ENCODE peak calls at places on chromosomes 4 and X, in six cellular contexts. One of them, this sample, is unnamed.

GRCh38 chr4:147732516-147733193 is 767 bp downstream of the ARHGAP10 start:
- DNase-seq in K562: peak
- DNase-seq in HepG2: no peak
- DNase-seq in WTC11: peak
- DNase-seq in HCT116: no peak
- DNase-seq in H1: peak
- DNase-seq in this sample: no peak

GRCh38 chr4:92050875-92051274 is 252.9 kb upstream of the GRID2 start:
- DNase-seq in WTC11: no peak
- DNase-seq in K562: no peak
- DNase-seq in HepG2: no peak
- DNase-seq in HCT116: no peak
- DNase-seq in H1: no peak
- DNase-seq in this sample: no peak

GRCh38 chr4:24912252-24913098 is at the start of gene CCDC149:
- DNase-seq in HCT116: peak
- DNase-seq in K562: peak
- DNase-seq in WTC11: peak
- DNase-seq in H1: peak
- DNase-seq in HepG2: peak
- DNase-seq in this sample: no peak

GRCh38 chrX:54978448-54978847 is 15.5 kb downstream of the PFKFB1 start:
- DNase-seq in HCT116: no peak
- DNase-seq in HepG2: peak
- DNase-seq in WTC11: no peak
- DNase-seq in H1: no peak
- DNase-seq in K562: no peak
- DNase-seq in this sample: no peak

GRCh38 chrX:15956684-15957083 is 102.1 kb upstream of the AP1S2 start:
- DNase-seq in HepG2: no peak
- DNase-seq in K562: no peak
- DNase-seq in H1: no peak
- DNase-seq in HCT116: no peak
- DNase-seq in WTC11: no peak
- DNase-seq in this sample: no peak

GRCh38 chr4:24896977-24897376 is 15.9 kb downstream of the CCDC149 start:
- DNase-seq in H1: no peak
- DNase-seq in WTC11: no peak
- DNase-seq in K562: no peak
- DNase-seq in HepG2: no peak
- DNase-seq in HCT116: no peak
- DNase-seq in this sample: no peak

GRCh38 chrX:19709812-19710518 is 177.4 kb downstream of the SH3KBP1 start:
- DNase-seq in HCT116: peak
- DNase-seq in K562: no peak
- DNase-seq in WTC11: no peak
- DNase-seq in HepG2: no peak
- DNase-seq in H1: no peak
- DNase-seq in this sample: no peak

GRCh38 chr4:75557696-75558095 is 1.8 kb downstream of the ODAPH start:
- DNase-seq in K562: no peak
- DNase-seq in WTC11: no peak
- DNase-seq in HepG2: no peak
- DNase-seq in HCT116: no peak
- DNase-seq in H1: no peak
- DNase-seq in this sample: no peak

GRCh38 chr4:98260047-98260578 is 1.1 kb upstream of the RAP1GDS1 start:
- DNase-seq in H1: no peak
- DNase-seq in WTC11: peak
- DNase-seq in HepG2: peak
- DNase-seq in K562: peak
- DNase-seq in HCT116: peak
- DNase-seq in this sample: no peak
- TF ChIP-seq ATF3 in H1: no peak
- TF ChIP-seq ATF3 in WTC11: no peak
- TF ChIP-seq ATF3 in HepG2: no peak
- TF ChIP-seq ATF3 in K562: no peak
- TF ChIP-seq ATF3 in HCT116: no peak
- TF ChIP-seq ATF3 in this sample: no peak

DNA sequence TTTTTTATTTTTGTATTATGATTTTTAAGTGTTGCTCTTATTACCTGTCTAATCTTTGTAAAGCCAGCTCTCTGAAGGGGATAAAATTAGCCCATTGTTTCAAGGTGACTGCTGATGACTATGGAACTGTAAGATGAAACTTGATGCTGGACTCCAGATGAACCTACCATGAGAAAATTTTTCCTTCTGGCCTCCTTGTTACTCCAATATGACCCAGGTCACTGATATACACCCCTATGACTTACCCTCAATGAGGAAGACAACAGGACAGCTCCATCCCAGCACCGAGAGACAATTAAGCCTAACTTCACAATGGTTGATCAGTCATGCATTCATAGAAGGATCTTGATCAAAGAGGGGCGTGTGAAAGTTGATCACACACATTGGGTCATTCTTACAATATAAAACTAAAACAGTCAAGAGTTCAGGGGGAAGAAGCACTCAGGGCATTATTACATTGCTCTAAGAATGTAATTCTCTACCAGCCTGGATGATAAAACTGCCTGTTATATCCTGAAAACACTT is 230.8 kb upstream of the AGTR2 start:
- DNase-seq in H1: no peak
- DNase-seq in HCT116: no peak
- DNase-seq in K562: no peak
- DNase-seq in WTC11: no peak
- DNase-seq in HepG2: no peak
- DNase-seq in this sample: no peak
- TF ChIP-seq ATF3 in H1: no peak
- TF ChIP-seq ATF3 in HCT116: no peak
- TF ChIP-seq ATF3 in K562: no peak
- TF ChIP-seq ATF3 in WTC11: no peak
- TF ChIP-seq ATF3 in HepG2: no peak
- TF ChIP-seq ATF3 in this sample: no peak

GRCh38 chr4:153788419-153789276 is at the start of gene SFRP2:
- DNase-seq in WTC11: peak
- DNase-seq in HepG2: no peak
- DNase-seq in HCT116: no peak
- DNase-seq in K562: no peak
- DNase-seq in H1: peak
- DNase-seq in this sample: no peak

GRCh38 chr4:153792893-153793227 is 4.0 kb upstream of the SFRP2 start:
- DNase-seq in K562: no peak
- DNase-seq in HepG2: no peak
- DNase-seq in H1: no peak
- DNase-seq in HCT116: no peak
- DNase-seq in WTC11: peak
- DNase-seq in this sample: no peak

GRCh38 chr4:153789741-153790651 is 1.1 kb upstream of the SFRP2 start:
- DNase-seq in WTC11: peak
- DNase-seq in K562: no peak
- DNase-seq in HCT116: no peak
- DNase-seq in HepG2: no peak
- DNase-seq in H1: peak
- DNase-seq in this sample: no peak

GRCh38 chr4:153792007-153792892 is 3.4 kb upstream of the SFRP2 start:
- DNase-seq in K562: peak
- DNase-seq in HepG2: no peak
- DNase-seq in H1: peak
- DNase-seq in HCT116: no peak
- DNase-seq in WTC11: peak
- DNase-seq in this sample: no peak

GRCh38 chr4:153790962-153791551 is 2.2 kb upstream of the SFRP2 start:
- DNase-seq in HepG2: no peak
- DNase-seq in H1: peak
- DNase-seq in WTC11: peak
- DNase-seq in K562: no peak
- DNase-seq in HCT116: no peak
- DNase-seq in this sample: no peak
- TF ChIP-seq ATF3 in HepG2: no peak
- TF ChIP-seq ATF3 in H1: no peak
- TF ChIP-seq ATF3 in WTC11: no peak
- TF ChIP-seq ATF3 in K562: no peak
- TF ChIP-seq ATF3 in HCT116: no peak
- TF ChIP-seq ATF3 in this sample: no peak

GRCh38 chrX:118974908-118975671 is 672 bp downstream of the LONRF3 start:
- DNase-seq in K562: peak
- DNase-seq in HCT116: no peak
- DNase-seq in H1: no peak
- DNase-seq in WTC11: peak
- DNase-seq in HepG2: peak
- DNase-seq in this sample: no peak
- TF ChIP-seq ATF3 in K562: no peak
- TF ChIP-seq ATF3 in HCT116: no peak
- TF ChIP-seq ATF3 in H1: no peak
- TF ChIP-seq ATF3 in WTC11: no peak
- TF ChIP-seq ATF3 in HepG2: no peak
- TF ChIP-seq ATF3 in this sample: no peak

DNA sequence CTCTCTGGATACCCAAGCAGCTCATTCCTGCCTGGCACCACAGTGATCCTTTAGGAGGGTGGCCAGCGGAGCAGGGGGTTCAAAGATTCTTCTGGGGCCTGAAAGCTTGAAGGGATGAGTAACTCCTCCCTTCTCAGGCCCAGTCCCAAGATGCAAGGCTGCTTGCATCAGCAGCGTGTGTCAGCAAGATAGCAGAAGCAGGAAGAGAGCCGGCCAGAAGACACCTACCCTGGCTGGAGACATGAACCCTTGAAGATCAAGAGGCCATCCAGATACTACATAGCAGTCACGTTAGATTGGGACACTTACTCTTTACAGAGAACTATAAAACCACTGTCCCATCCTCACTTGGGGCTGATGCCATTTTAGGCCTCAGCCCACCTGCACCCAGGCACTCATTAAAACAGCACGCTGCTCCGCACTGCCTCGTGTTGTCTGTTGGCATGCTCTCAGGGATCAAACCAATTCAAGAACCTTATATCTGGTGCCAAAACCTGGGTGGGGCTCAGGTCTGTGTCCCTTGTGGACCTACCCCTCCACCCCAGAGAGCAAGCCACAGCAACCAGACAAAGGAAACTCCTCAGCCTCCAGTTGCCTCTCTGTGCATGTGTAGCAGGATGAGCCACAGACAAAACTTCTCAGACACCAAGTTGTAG is 6.5 kb downstream of the UGT2B17 start:
- DNase-seq in HCT116: no peak
- DNase-seq in HepG2: no peak
- DNase-seq in WTC11: no peak
- DNase-seq in K562: no peak
- DNase-seq in H1: no peak
- DNase-seq in this sample: no peak
- TF ChIP-seq ATF3 in HCT116: no peak
- TF ChIP-seq ATF3 in HepG2: no peak
- TF ChIP-seq ATF3 in WTC11: no peak
- TF ChIP-seq ATF3 in K562: no peak
- TF ChIP-seq ATF3 in H1: no peak
- TF ChIP-seq ATF3 in this sample: no peak

DNA sequence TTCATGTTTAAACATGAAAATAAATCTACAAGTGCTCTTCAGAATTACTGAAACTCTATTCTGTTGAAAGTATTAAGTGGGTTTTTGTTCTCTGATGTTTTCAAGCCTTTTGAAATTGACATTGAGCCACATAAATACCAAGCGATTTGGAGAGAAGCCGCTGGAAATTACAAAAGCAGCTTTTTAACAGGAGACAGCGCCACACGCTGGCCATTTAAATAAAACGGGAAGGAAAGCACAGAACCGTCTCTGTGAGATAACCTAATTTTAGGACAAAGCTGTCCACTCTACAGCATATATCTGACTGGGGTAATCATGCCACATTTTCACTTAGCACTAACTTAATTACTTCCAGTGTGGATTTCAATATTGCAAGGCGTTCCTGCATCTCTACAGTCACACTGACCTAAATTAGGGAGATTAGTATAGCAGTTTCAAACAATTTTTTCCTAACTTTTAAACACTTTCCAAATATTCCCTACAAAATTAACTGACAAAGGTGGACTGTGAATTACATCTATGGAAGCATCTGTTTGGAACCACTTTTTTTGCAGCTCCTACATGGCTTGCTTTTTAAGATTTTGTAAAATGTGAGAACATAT is 6.8 kb upstream of the ANOS1 start:
- DNase-seq in HCT116: no peak
- DNase-seq in H1: no peak
- DNase-seq in HepG2: peak
- DNase-seq in WTC11: peak
- DNase-seq in K562: peak
- DNase-seq in this sample: no peak
- TF ChIP-seq ATF3 in HCT116: no peak
- TF ChIP-seq ATF3 in H1: no peak
- TF ChIP-seq ATF3 in HepG2: no peak
- TF ChIP-seq ATF3 in WTC11: no peak
- TF ChIP-seq ATF3 in K562: no peak
- TF ChIP-seq ATF3 in this sample: no peak

GRCh38 chr4:10552591-10553280 is 95.5 kb upstream of the ZNF518B start:
- DNase-seq in K562: no peak
- DNase-seq in WTC11: no peak
- DNase-seq in H1: no peak
- DNase-seq in HepG2: no peak
- DNase-seq in HCT116: no peak
- DNase-seq in this sample: no peak

DNA sequence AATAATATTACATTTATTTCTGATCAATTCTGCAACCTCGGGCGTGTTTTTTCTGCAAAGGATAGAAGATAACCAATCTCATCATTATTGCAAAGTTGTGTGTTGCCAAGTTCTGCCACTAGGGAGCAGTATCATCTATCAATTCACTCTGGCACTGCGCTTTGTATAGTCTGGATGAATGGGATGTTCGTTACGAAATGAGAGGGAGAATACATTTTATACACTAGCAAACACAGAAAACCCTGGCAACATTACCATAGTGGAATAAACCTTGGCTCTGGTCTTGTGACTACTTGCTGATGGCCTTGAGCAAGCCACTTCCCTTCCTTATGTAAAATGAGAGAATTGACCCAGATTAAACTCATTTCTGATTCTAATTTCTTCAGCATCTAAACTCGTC is 97.5 kb upstream of the ZNF518B start:
- DNase-seq in HepG2: peak
- DNase-seq in H1: peak
- DNase-seq in HCT116: peak
- DNase-seq in WTC11: peak
- DNase-seq in K562: peak
- DNase-seq in this sample: peak
- TF ChIP-seq ATF3 in HepG2: no peak
- TF ChIP-seq ATF3 in H1: no peak
- TF ChIP-seq ATF3 in HCT116: no peak
- TF ChIP-seq ATF3 in WTC11: no peak
- TF ChIP-seq ATF3 in K562: no peak
- TF ChIP-seq ATF3 in this sample: no peak

GRCh38 chr4:31415629-31416028 is 695.5 kb downstream of the PCDH7 start:
- DNase-seq in K562: no peak
- DNase-seq in HCT116: no peak
- DNase-seq in H1: no peak
- DNase-seq in HepG2: no peak
- DNase-seq in WTC11: no peak
- DNase-seq in this sample: no peak

GRCh38 chr4:31422006-31422405 is 701.8 kb downstream of the PCDH7 start:
- DNase-seq in K562: no peak
- DNase-seq in HCT116: no peak
- DNase-seq in WTC11: no peak
- DNase-seq in HepG2: no peak
- DNase-seq in H1: no peak
- DNase-seq in this sample: no peak

GRCh38 chr4:31411606-31412005 is 691.4 kb downstream of the PCDH7 start:
- DNase-seq in K562: no peak
- DNase-seq in H1: no peak
- DNase-seq in HepG2: peak
- DNase-seq in WTC11: no peak
- DNase-seq in HCT116: no peak
- DNase-seq in this sample: no peak

GRCh38 chr4:31417051-31417450 is 696.9 kb downstream of the PCDH7 start:
- DNase-seq in HCT116: no peak
- DNase-seq in K562: no peak
- DNase-seq in HepG2: no peak
- DNase-seq in H1: no peak
- DNase-seq in WTC11: no peak
- DNase-seq in this sample: no peak
- TF ChIP-seq ATF3 in HCT116: no peak
- TF ChIP-seq ATF3 in K562: no peak
- TF ChIP-seq ATF3 in HepG2: no peak
- TF ChIP-seq ATF3 in H1: no peak
- TF ChIP-seq ATF3 in WTC11: no peak
- TF ChIP-seq ATF3 in this sample: no peak

This sample was measured in GM12878.